ENCODE peak calls at places on chromosome 11, in nine cellular contexts. One of them, this sample, is unnamed.

GRCh38 chr11:128593281-128593680 is 5.9 kb upstream of the ETS1 start:
- DNase-seq in C1 segment of cervical spinal cord: no peak
- DNase-seq in KG1: no peak
- DNase-seq in activated CD4-positive, alpha-beta T cell treated with anti-CD3 and anti-CD28 coated beads, Interleukin-2, amount 50 U/mL, for 24 hours: no peak
- DNase-seq in sigmoid colon: no peak
- DNase-seq in 8988T: no peak
- DNase-seq in stimulated activated CD8-positive, alpha-beta memory T cell treated with anti-CD3 and anti-CD28 coated beads, Interleukin-2, amount 100 ng/mL, for 1 hour: no peak
- DNase-seq in CD8-positive, alpha-beta T cell: no peak
- DNase-seq in cerebellar nuclear complex: no peak
- DNase-seq in this sample: no peak

GRCh38 chr11:44589301-44589700 is 23.8 kb downstream of the CD82 start:
- DNase-seq in C1 segment of cervical spinal cord: no peak
- DNase-seq in KG1: no peak
- DNase-seq in activated CD4-positive, alpha-beta T cell treated with anti-CD3 and anti-CD28 coated beads, Interleukin-2, amount 50 U/mL, for 24 hours: no peak
- DNase-seq in sigmoid colon: peak; percentile 78
- DNase-seq in 8988T: no peak
- DNase-seq in stimulated activated CD8-positive, alpha-beta memory T cell treated with anti-CD3 and anti-CD28 coated beads, Interleukin-2, amount 100 ng/mL, for 1 hour: no peak
- DNase-seq in CD8-positive, alpha-beta T cell: no peak
- DNase-seq in cerebellar nuclear complex: no peak
- DNase-seq in this sample: peak; percentile 78

GRCh38 chr11:59647245-59647965 is 21.4 kb downstream of the PATL1 start:
- DNase-seq in C1 segment of cervical spinal cord: no peak
- DNase-seq in KG1: no peak
- DNase-seq in activated CD4-positive, alpha-beta T cell treated with anti-CD3 and anti-CD28 coated beads, Interleukin-2, amount 50 U/mL, for 24 hours: no peak
- DNase-seq in sigmoid colon: no peak
- DNase-seq in 8988T: no peak
- DNase-seq in stimulated activated CD8-positive, alpha-beta memory T cell treated with anti-CD3 and anti-CD28 coated beads, Interleukin-2, amount 100 ng/mL, for 1 hour: no peak
- DNase-seq in CD8-positive, alpha-beta T cell: no peak
- DNase-seq in cerebellar nuclear complex: no peak
- DNase-seq in this sample: no peak

GRCh38 chr11:87722756-87723599 is 452.3 kb downstream of the RAB38 start:
- DNase-seq in C1 segment of cervical spinal cord: no peak
- DNase-seq in KG1: no peak
- DNase-seq in activated CD4-positive, alpha-beta T cell treated with anti-CD3 and anti-CD28 coated beads, Interleukin-2, amount 50 U/mL, for 24 hours: no peak
- DNase-seq in sigmoid colon: no peak
- DNase-seq in 8988T: peak; percentile 7
- DNase-seq in stimulated activated CD8-positive, alpha-beta memory T cell treated with anti-CD3 and anti-CD28 coated beads, Interleukin-2, amount 100 ng/mL, for 1 hour: no peak
- DNase-seq in CD8-positive, alpha-beta T cell: no peak
- DNase-seq in cerebellar nuclear complex: no peak
- DNase-seq in this sample: no peak

GRCh38 chr11:126109941-126110731 is 47.5 kb upstream of the CDON start:
- DNase-seq in C1 segment of cervical spinal cord: no peak
- DNase-seq in KG1: no peak
- DNase-seq in activated CD4-positive, alpha-beta T cell treated with anti-CD3 and anti-CD28 coated beads, Interleukin-2, amount 50 U/mL, for 24 hours: no peak
- DNase-seq in sigmoid colon: no peak
- DNase-seq in 8988T: no peak
- DNase-seq in stimulated activated CD8-positive, alpha-beta memory T cell treated with anti-CD3 and anti-CD28 coated beads, Interleukin-2, amount 100 ng/mL, for 1 hour: no peak
- DNase-seq in CD8-positive, alpha-beta T cell: no peak
- DNase-seq in cerebellar nuclear complex: no peak
- DNase-seq in this sample: no peak

GRCh38 chr11:70580036-70580805 is 181.9 kb downstream of the CTTN start:
- DNase-seq in C1 segment of cervical spinal cord: no peak
- DNase-seq in KG1: no peak
- DNase-seq in activated CD4-positive, alpha-beta T cell treated with anti-CD3 and anti-CD28 coated beads, Interleukin-2, amount 50 U/mL, for 24 hours: no peak
- DNase-seq in sigmoid colon: peak; percentile 44
- DNase-seq in 8988T: no peak
- DNase-seq in stimulated activated CD8-positive, alpha-beta memory T cell treated with anti-CD3 and anti-CD28 coated beads, Interleukin-2, amount 100 ng/mL, for 1 hour: no peak
- DNase-seq in CD8-positive, alpha-beta T cell: no peak
- DNase-seq in cerebellar nuclear complex: no peak
- DNase-seq in this sample: peak; percentile 75

GRCh38 chr11:134532921-134533421 is 120.9 kb upstream of the B3GAT1 start:
- DNase-seq in C1 segment of cervical spinal cord: no peak
- DNase-seq in KG1: no peak
- DNase-seq in activated CD4-positive, alpha-beta T cell treated with anti-CD3 and anti-CD28 coated beads, Interleukin-2, amount 50 U/mL, for 24 hours: no peak
- DNase-seq in sigmoid colon: peak; percentile 61
- DNase-seq in 8988T: no peak
- DNase-seq in stimulated activated CD8-positive, alpha-beta memory T cell treated with anti-CD3 and anti-CD28 coated beads, Interleukin-2, amount 100 ng/mL, for 1 hour: no peak
- DNase-seq in CD8-positive, alpha-beta T cell: peak; percentile 41
- DNase-seq in cerebellar nuclear complex: no peak
- DNase-seq in this sample: no peak

GRCh38 chr11:102223859-102224258 is 93.4 kb upstream of the BIRC3 start:
- DNase-seq in C1 segment of cervical spinal cord: no peak
- DNase-seq in KG1: no peak
- DNase-seq in activated CD4-positive, alpha-beta T cell treated with anti-CD3 and anti-CD28 coated beads, Interleukin-2, amount 50 U/mL, for 24 hours: no peak
- DNase-seq in sigmoid colon: no peak
- DNase-seq in 8988T: no peak
- DNase-seq in stimulated activated CD8-positive, alpha-beta memory T cell treated with anti-CD3 and anti-CD28 coated beads, Interleukin-2, amount 100 ng/mL, for 1 hour: no peak
- DNase-seq in CD8-positive, alpha-beta T cell: no peak
- DNase-seq in cerebellar nuclear complex: no peak
- DNase-seq in this sample: no peak

GRCh38 chr11:107844041-107844440 is 14.5 kb downstream of the SLC35F2 start:
- DNase-seq in C1 segment of cervical spinal cord: no peak
- DNase-seq in KG1: no peak
- DNase-seq in activated CD4-positive, alpha-beta T cell treated with anti-CD3 and anti-CD28 coated beads, Interleukin-2, amount 50 U/mL, for 24 hours: no peak
- DNase-seq in sigmoid colon: no peak
- DNase-seq in 8988T: peak; percentile 49
- DNase-seq in stimulated activated CD8-positive, alpha-beta memory T cell treated with anti-CD3 and anti-CD28 coated beads, Interleukin-2, amount 100 ng/mL, for 1 hour: no peak
- DNase-seq in CD8-positive, alpha-beta T cell: no peak
- DNase-seq in cerebellar nuclear complex: no peak
- DNase-seq in this sample: no peak

GRCh38 chr11:44178381-44178780 is 82.9 kb downstream of the EXT2 start:
- DNase-seq in C1 segment of cervical spinal cord: no peak
- DNase-seq in KG1: no peak
- DNase-seq in activated CD4-positive, alpha-beta T cell treated with anti-CD3 and anti-CD28 coated beads, Interleukin-2, amount 50 U/mL, for 24 hours: no peak
- DNase-seq in sigmoid colon: no peak
- DNase-seq in 8988T: no peak
- DNase-seq in stimulated activated CD8-positive, alpha-beta memory T cell treated with anti-CD3 and anti-CD28 coated beads, Interleukin-2, amount 100 ng/mL, for 1 hour: no peak
- DNase-seq in CD8-positive, alpha-beta T cell: no peak
- DNase-seq in cerebellar nuclear complex: no peak
- DNase-seq in this sample: peak; percentile 83

GRCh38 chr11:87036756-87037449 is 831 bp upstream of the TMEM135 start:
- DNase-seq in C1 segment of cervical spinal cord: no peak
- DNase-seq in KG1: no peak
- DNase-seq in activated CD4-positive, alpha-beta T cell treated with anti-CD3 and anti-CD28 coated beads, Interleukin-2, amount 50 U/mL, for 24 hours: no peak
- DNase-seq in sigmoid colon: no peak
- DNase-seq in 8988T: no peak
- DNase-seq in stimulated activated CD8-positive, alpha-beta memory T cell treated with anti-CD3 and anti-CD28 coated beads, Interleukin-2, amount 100 ng/mL, for 1 hour: no peak
- DNase-seq in CD8-positive, alpha-beta T cell: no peak
- DNase-seq in cerebellar nuclear complex: no peak
- DNase-seq in this sample: no peak

GRCh38 chr11:117583063-117583801 is 213.8 kb downstream of the DSCAML1 start:
- DNase-seq in C1 segment of cervical spinal cord: no peak
- DNase-seq in KG1: no peak
- DNase-seq in activated CD4-positive, alpha-beta T cell treated with anti-CD3 and anti-CD28 coated beads, Interleukin-2, amount 50 U/mL, for 24 hours: no peak
- DNase-seq in sigmoid colon: peak; percentile 53
- DNase-seq in 8988T: no peak
- DNase-seq in stimulated activated CD8-positive, alpha-beta memory T cell treated with anti-CD3 and anti-CD28 coated beads, Interleukin-2, amount 100 ng/mL, for 1 hour: no peak
- DNase-seq in CD8-positive, alpha-beta T cell: no peak
- DNase-seq in cerebellar nuclear complex: no peak
- DNase-seq in this sample: peak; percentile 94

GRCh38 chr11:107591098-107591445 is at the start of gene ELMOD1:
- DNase-seq in C1 segment of cervical spinal cord: peak; percentile 11
- DNase-seq in KG1: no peak
- DNase-seq in activated CD4-positive, alpha-beta T cell treated with anti-CD3 and anti-CD28 coated beads, Interleukin-2, amount 50 U/mL, for 24 hours: no peak
- DNase-seq in sigmoid colon: peak; percentile 73
- DNase-seq in 8988T: peak; percentile 73
- DNase-seq in stimulated activated CD8-positive, alpha-beta memory T cell treated with anti-CD3 and anti-CD28 coated beads, Interleukin-2, amount 100 ng/mL, for 1 hour: no peak
- DNase-seq in CD8-positive, alpha-beta T cell: no peak
- DNase-seq in cerebellar nuclear complex: no peak
- DNase-seq in this sample: peak; percentile 86

GRCh38 chr11:28619870-28620540 is 511.8 kb downstream of the METTL15 start:
- DNase-seq in C1 segment of cervical spinal cord: no peak
- DNase-seq in KG1: no peak
- DNase-seq in activated CD4-positive, alpha-beta T cell treated with anti-CD3 and anti-CD28 coated beads, Interleukin-2, amount 50 U/mL, for 24 hours: no peak
- DNase-seq in sigmoid colon: no peak
- DNase-seq in 8988T: no peak
- DNase-seq in stimulated activated CD8-positive, alpha-beta memory T cell treated with anti-CD3 and anti-CD28 coated beads, Interleukin-2, amount 100 ng/mL, for 1 hour: no peak
- DNase-seq in CD8-positive, alpha-beta T cell: no peak
- DNase-seq in cerebellar nuclear complex: no peak
- DNase-seq in this sample: no peak

GRCh38 chr11:19183641-19184040 is 18.1 kb downstream of the CSRP3 start:
- DNase-seq in C1 segment of cervical spinal cord: no peak
- DNase-seq in KG1: no peak
- DNase-seq in activated CD4-positive, alpha-beta T cell treated with anti-CD3 and anti-CD28 coated beads, Interleukin-2, amount 50 U/mL, for 24 hours: no peak
- DNase-seq in sigmoid colon: no peak
- DNase-seq in 8988T: no peak
- DNase-seq in stimulated activated CD8-positive, alpha-beta memory T cell treated with anti-CD3 and anti-CD28 coated beads, Interleukin-2, amount 100 ng/mL, for 1 hour: no peak
- DNase-seq in CD8-positive, alpha-beta T cell: no peak
- DNase-seq in cerebellar nuclear complex: no peak
- DNase-seq in this sample: no peak

GRCh38 chr11:102061276-102061675 is 14.0 kb downstream of the CFAP300 start:
- DNase-seq in C1 segment of cervical spinal cord: no peak
- DNase-seq in KG1: no peak
- DNase-seq in activated CD4-positive, alpha-beta T cell treated with anti-CD3 and anti-CD28 coated beads, Interleukin-2, amount 50 U/mL, for 24 hours: no peak
- DNase-seq in sigmoid colon: no peak
- DNase-seq in 8988T: no peak
- DNase-seq in stimulated activated CD8-positive, alpha-beta memory T cell treated with anti-CD3 and anti-CD28 coated beads, Interleukin-2, amount 100 ng/mL, for 1 hour: no peak
- DNase-seq in CD8-positive, alpha-beta T cell: no peak
- DNase-seq in cerebellar nuclear complex: no peak
- DNase-seq in this sample: peak; percentile 15

GRCh38 chr11:112834277-112834755 is 126.9 kb upstream of the NCAM1 start:
- DNase-seq in C1 segment of cervical spinal cord: peak; percentile 45
- DNase-seq in KG1: no peak
- DNase-seq in activated CD4-positive, alpha-beta T cell treated with anti-CD3 and anti-CD28 coated beads, Interleukin-2, amount 50 U/mL, for 24 hours: no peak
- DNase-seq in sigmoid colon: peak; percentile 93
- DNase-seq in 8988T: no peak
- DNase-seq in stimulated activated CD8-positive, alpha-beta memory T cell treated with anti-CD3 and anti-CD28 coated beads, Interleukin-2, amount 100 ng/mL, for 1 hour: no peak
- DNase-seq in CD8-positive, alpha-beta T cell: no peak
- DNase-seq in cerebellar nuclear complex: peak; percentile 84
- DNase-seq in this sample: peak; percentile 51

GRCh38 chr11:124592627-124593026 is 18.6 kb upstream of the PANX3 start:
- DNase-seq in C1 segment of cervical spinal cord: no peak
- DNase-seq in KG1: no peak
- DNase-seq in activated CD4-positive, alpha-beta T cell treated with anti-CD3 and anti-CD28 coated beads, Interleukin-2, amount 50 U/mL, for 24 hours: no peak
- DNase-seq in sigmoid colon: no peak
- DNase-seq in 8988T: no peak
- DNase-seq in stimulated activated CD8-positive, alpha-beta memory T cell treated with anti-CD3 and anti-CD28 coated beads, Interleukin-2, amount 100 ng/mL, for 1 hour: no peak
- DNase-seq in CD8-positive, alpha-beta T cell: no peak
- DNase-seq in cerebellar nuclear complex: no peak
- DNase-seq in this sample: no peak

GRCh38 chr11:132008872-132009271 is 638.5 kb downstream of the NTM start:
- DNase-seq in C1 segment of cervical spinal cord: no peak
- DNase-seq in KG1: no peak
- DNase-seq in activated CD4-positive, alpha-beta T cell treated with anti-CD3 and anti-CD28 coated beads, Interleukin-2, amount 50 U/mL, for 24 hours: no peak
- DNase-seq in sigmoid colon: no peak
- DNase-seq in 8988T: no peak
- DNase-seq in stimulated activated CD8-positive, alpha-beta memory T cell treated with anti-CD3 and anti-CD28 coated beads, Interleukin-2, amount 100 ng/mL, for 1 hour: no peak
- DNase-seq in CD8-positive, alpha-beta T cell: no peak
- DNase-seq in cerebellar nuclear complex: peak; percentile 27
- DNase-seq in this sample: peak; percentile 24

GRCh38 chr11:119491753-119492455 is 68.9 kb upstream of the THY1 start:
- DNase-seq in C1 segment of cervical spinal cord: no peak
- DNase-seq in KG1: no peak
- DNase-seq in activated CD4-positive, alpha-beta T cell treated with anti-CD3 and anti-CD28 coated beads, Interleukin-2, amount 50 U/mL, for 24 hours: no peak
- DNase-seq in sigmoid colon: no peak
- DNase-seq in 8988T: no peak
- DNase-seq in stimulated activated CD8-positive, alpha-beta memory T cell treated with anti-CD3 and anti-CD28 coated beads, Interleukin-2, amount 100 ng/mL, for 1 hour: no peak
- DNase-seq in CD8-positive, alpha-beta T cell: no peak
- DNase-seq in cerebellar nuclear complex: no peak
- DNase-seq in this sample: no peak

GRCh38 chr11:72613450-72613849 is 60.8 kb downstream of the PDE2A start:
- DNase-seq in C1 segment of cervical spinal cord: no peak
- DNase-seq in KG1: no peak
- DNase-seq in activated CD4-positive, alpha-beta T cell treated with anti-CD3 and anti-CD28 coated beads, Interleukin-2, amount 50 U/mL, for 24 hours: no peak
- DNase-seq in sigmoid colon: no peak
- DNase-seq in 8988T: no peak
- DNase-seq in stimulated activated CD8-positive, alpha-beta memory T cell treated with anti-CD3 and anti-CD28 coated beads, Interleukin-2, amount 100 ng/mL, for 1 hour: no peak
- DNase-seq in CD8-positive, alpha-beta T cell: no peak
- DNase-seq in cerebellar nuclear complex: no peak
- DNase-seq in this sample: no peak

GRCh38 chr11:74720596-74721478 is 10.4 kb downstream of the CHRDL2 start:
- DNase-seq in C1 segment of cervical spinal cord: peak; percentile 30
- DNase-seq in KG1: no peak
- DNase-seq in activated CD4-positive, alpha-beta T cell treated with anti-CD3 and anti-CD28 coated beads, Interleukin-2, amount 50 U/mL, for 24 hours: no peak
- DNase-seq in sigmoid colon: peak; percentile 97
- DNase-seq in 8988T: no peak
- DNase-seq in stimulated activated CD8-positive, alpha-beta memory T cell treated with anti-CD3 and anti-CD28 coated beads, Interleukin-2, amount 100 ng/mL, for 1 hour: no peak
- DNase-seq in CD8-positive, alpha-beta T cell: no peak
- DNase-seq in cerebellar nuclear complex: no peak
- DNase-seq in this sample: peak; percentile 74

GRCh38 chr11:8060801-8061554 is 20.0 kb upstream of the TUB start:
- DNase-seq in C1 segment of cervical spinal cord: no peak
- DNase-seq in KG1: no peak
- DNase-seq in activated CD4-positive, alpha-beta T cell treated with anti-CD3 and anti-CD28 coated beads, Interleukin-2, amount 50 U/mL, for 24 hours: no peak
- DNase-seq in sigmoid colon: peak; percentile 65
- DNase-seq in 8988T: no peak
- DNase-seq in stimulated activated CD8-positive, alpha-beta memory T cell treated with anti-CD3 and anti-CD28 coated beads, Interleukin-2, amount 100 ng/mL, for 1 hour: no peak
- DNase-seq in CD8-positive, alpha-beta T cell: no peak
- DNase-seq in cerebellar nuclear complex: no peak
- DNase-seq in this sample: no peak

GRCh38 chr11:64859542-64860414 is 15.3 kb upstream of the CDC42BPG start:
- DNase-seq in C1 segment of cervical spinal cord: no peak
- DNase-seq in KG1: peak; percentile 68
- DNase-seq in activated CD4-positive, alpha-beta T cell treated with anti-CD3 and anti-CD28 coated beads, Interleukin-2, amount 50 U/mL, for 24 hours: peak; percentile 73
- DNase-seq in sigmoid colon: no peak
- DNase-seq in 8988T: no peak
- DNase-seq in stimulated activated CD8-positive, alpha-beta memory T cell treated with anti-CD3 and anti-CD28 coated beads, Interleukin-2, amount 100 ng/mL, for 1 hour: no peak
- DNase-seq in CD8-positive, alpha-beta T cell: peak; percentile 78
- DNase-seq in cerebellar nuclear complex: no peak
- DNase-seq in this sample: no peak

GRCh38 chr11:34305095-34305692 is 52.6 kb downstream of the ABTB2 start:
- DNase-seq in C1 segment of cervical spinal cord: no peak
- DNase-seq in KG1: no peak
- DNase-seq in activated CD4-positive, alpha-beta T cell treated with anti-CD3 and anti-CD28 coated beads, Interleukin-2, amount 50 U/mL, for 24 hours: no peak
- DNase-seq in sigmoid colon: no peak
- DNase-seq in 8988T: no peak
- DNase-seq in stimulated activated CD8-positive, alpha-beta memory T cell treated with anti-CD3 and anti-CD28 coated beads, Interleukin-2, amount 100 ng/mL, for 1 hour: no peak
- DNase-seq in CD8-positive, alpha-beta T cell: no peak
- DNase-seq in cerebellar nuclear complex: no peak
- DNase-seq in this sample: peak; percentile 41

GRCh38 chr11:5690216-5690615 is 626 bp downstream of the TRIM22 start:
- DNase-seq in C1 segment of cervical spinal cord: no peak
- DNase-seq in KG1: no peak
- DNase-seq in activated CD4-positive, alpha-beta T cell treated with anti-CD3 and anti-CD28 coated beads, Interleukin-2, amount 50 U/mL, for 24 hours: no peak
- DNase-seq in sigmoid colon: no peak
- DNase-seq in 8988T: no peak
- DNase-seq in stimulated activated CD8-positive, alpha-beta memory T cell treated with anti-CD3 and anti-CD28 coated beads, Interleukin-2, amount 100 ng/mL, for 1 hour: no peak
- DNase-seq in CD8-positive, alpha-beta T cell: no peak
- DNase-seq in cerebellar nuclear complex: no peak
- DNase-seq in this sample: no peak

GRCh38 chr11:130601141-130601540 is 152.7 kb downstream of the ADAMTS15 start:
- DNase-seq in C1 segment of cervical spinal cord: no peak
- DNase-seq in KG1: no peak
- DNase-seq in activated CD4-positive, alpha-beta T cell treated with anti-CD3 and anti-CD28 coated beads, Interleukin-2, amount 50 U/mL, for 24 hours: no peak
- DNase-seq in sigmoid colon: peak; percentile 92
- DNase-seq in 8988T: no peak
- DNase-seq in stimulated activated CD8-positive, alpha-beta memory T cell treated with anti-CD3 and anti-CD28 coated beads, Interleukin-2, amount 100 ng/mL, for 1 hour: no peak
- DNase-seq in CD8-positive, alpha-beta T cell: no peak
- DNase-seq in cerebellar nuclear complex: no peak
- DNase-seq in this sample: peak; percentile 86

GRCh38 chr11:455566-456147 is 5.6 kb downstream of the PTDSS2 start:
- DNase-seq in C1 segment of cervical spinal cord: no peak
- DNase-seq in KG1: no peak
- DNase-seq in activated CD4-positive, alpha-beta T cell treated with anti-CD3 and anti-CD28 coated beads, Interleukin-2, amount 50 U/mL, for 24 hours: no peak
- DNase-seq in sigmoid colon: no peak
- DNase-seq in 8988T: no peak
- DNase-seq in stimulated activated CD8-positive, alpha-beta memory T cell treated with anti-CD3 and anti-CD28 coated beads, Interleukin-2, amount 100 ng/mL, for 1 hour: no peak
- DNase-seq in CD8-positive, alpha-beta T cell: no peak
- DNase-seq in cerebellar nuclear complex: no peak
- DNase-seq in this sample: peak; percentile 45

GRCh38 chr11:79471071-79471470 is 30.2 kb upstream of the TENM4 start:
- DNase-seq in C1 segment of cervical spinal cord: no peak
- DNase-seq in KG1: no peak
- DNase-seq in activated CD4-positive, alpha-beta T cell treated with anti-CD3 and anti-CD28 coated beads, Interleukin-2, amount 50 U/mL, for 24 hours: no peak
- DNase-seq in sigmoid colon: no peak
- DNase-seq in 8988T: no peak
- DNase-seq in stimulated activated CD8-positive, alpha-beta memory T cell treated with anti-CD3 and anti-CD28 coated beads, Interleukin-2, amount 100 ng/mL, for 1 hour: no peak
- DNase-seq in CD8-positive, alpha-beta T cell: no peak
- DNase-seq in cerebellar nuclear complex: no peak
- DNase-seq in this sample: no peak

GRCh38 chr11:114163231-114163631 is 103.7 kb downstream of the ZBTB16 start:
- DNase-seq in C1 segment of cervical spinal cord: peak; percentile 86
- DNase-seq in KG1: no peak
- DNase-seq in activated CD4-positive, alpha-beta T cell treated with anti-CD3 and anti-CD28 coated beads, Interleukin-2, amount 50 U/mL, for 24 hours: no peak
- DNase-seq in sigmoid colon: peak; percentile 89
- DNase-seq in 8988T: no peak
- DNase-seq in stimulated activated CD8-positive, alpha-beta memory T cell treated with anti-CD3 and anti-CD28 coated beads, Interleukin-2, amount 100 ng/mL, for 1 hour: no peak
- DNase-seq in CD8-positive, alpha-beta T cell: no peak
- DNase-seq in cerebellar nuclear complex: no peak
- DNase-seq in this sample: no peak

GRCh38 chr11:77503006-77503405 is 29.1 kb upstream of the PAK1 start:
- DNase-seq in C1 segment of cervical spinal cord: no peak
- DNase-seq in KG1: peak; percentile 35
- DNase-seq in activated CD4-positive, alpha-beta T cell treated with anti-CD3 and anti-CD28 coated beads, Interleukin-2, amount 50 U/mL, for 24 hours: no peak
- DNase-seq in sigmoid colon: no peak
- DNase-seq in 8988T: no peak
- DNase-seq in stimulated activated CD8-positive, alpha-beta memory T cell treated with anti-CD3 and anti-CD28 coated beads, Interleukin-2, amount 100 ng/mL, for 1 hour: no peak
- DNase-seq in CD8-positive, alpha-beta T cell: no peak
- DNase-seq in cerebellar nuclear complex: no peak
- DNase-seq in this sample: peak; percentile 3

This sample was measured in left kidney.